ENCODE peak calls at places on chromosomes 13 and 19, in seven cellular contexts. K is ovary; I is RWPE1; N is stimulated activated CD4-positive, alpha-beta T cell treated with anti-CD3 and anti-CD28 coated beads, Interleukin-1b, Interleukin-23, amount 100 ng/mL, for 1 hour; M is tibial nerve; R is T-helper 1 cell; J is NCI-H1417. U is an unnamed sample.

GRCh38 chr13:71017607-71018006 is 849.4 kb downstream of the DACH1 start:
- DNase-seq in K (no peak), I (no peak), N (no peak), M (no peak), R (no peak), J (no peak), U (no peak)

GRCh38 chr19:1307320-1307719 is 21.6 kb downstream of the EFNA2 start:
- DNase-seq in K (no peak), I (no peak), N (no peak), M (no peak), R (no peak), J (no peak), U (no peak)

GRCh38 chr19:33394723-33395560 is 21.4 kb downstream of the CEBPG start:
- DNase-seq in K (no peak), I (no peak), N (no peak), M (no peak), R (no peak), J (no peak), U (no peak)

GRCh38 chr19:40219721-40220276 is 1.6 kb upstream of the TTC9B start:
- DNase-seq in K (no peak), I (peak; percentile 82), N (no peak), M (no peak), R (no peak), J (no peak), U (no peak)

GRCh38 chr13:51950722-51951121 is 60.5 kb downstream of the ATP7B start:
- DNase-seq in K (no peak), I (no peak), N (no peak), M (no peak), R (no peak), J (no peak), U (no peak)

GRCh38 chr19:47729799-47730520 is 15.4 kb upstream of the NOP53 start:
- DNase-seq in K (peak; percentile 66), I (peak; percentile 75), N (no peak), M (peak; percentile 63), R (no peak), J (peak; percentile 40), U (peak; percentile 94)

GRCh38 chr19:23887642-23888041 is 27.0 kb upstream of the ZNF726 start:
- DNase-seq in K (no peak), I (no peak), N (no peak), M (no peak), R (no peak), J (no peak), U (no peak)

GRCh38 chr13:37492061-37492460 is 106.5 kb downstream of the POSTN start:
- DNase-seq in K (no peak), I (no peak), N (no peak), M (no peak), R (no peak), J (no peak), U (no peak)

GRCh38 chr13:35860661-35861060 is 270.5 kb downstream of the DCLK1 start:
- DNase-seq in K (no peak), I (no peak), N (no peak), M (no peak), R (no peak), J (no peak), U (no peak)

GRCh38 chr19:8094336-8094735 is 41.8 kb downstream of the CCL25 start:
- DNase-seq in K (no peak), I (no peak), N (no peak), M (no peak), R (no peak), J (no peak), U (no peak)

GRCh38 chr13:45024847-45025246 is 35.5 kb downstream of the GPALPP1 start:
- DNase-seq in K (no peak), I (no peak), N (no peak), M (no peak), R (no peak), J (no peak), U (no peak)

GRCh38 chr13:29969286-29969685 is 118.9 kb upstream of the UBL3 start:
- DNase-seq in K (no peak), I (no peak), N (no peak), M (no peak), R (no peak), J (no peak), U (no peak)

GRCh38 chr13:28338742-28339141 is 156.2 kb downstream of the FLT1 start:
- DNase-seq in K (no peak), I (no peak), N (no peak), M (no peak), R (no peak), J (no peak), U (no peak)

GRCh38 chr13:59452189-59452588 is 711.5 kb downstream of the DIAPH3 start:
- DNase-seq in K (no peak), I (no peak), N (no peak), M (no peak), R (no peak), J (peak; percentile 83), U (peak; percentile 17)

GRCh38 chr13:114129649-114130062 is 2.8 kb downstream of the RASA3 start:
- DNase-seq in K (no peak), I (no peak), N (no peak), M (no peak), R (no peak), J (no peak), U (no peak)

GRCh38 chr13:112903071-112903577 is 65.9 kb upstream of the MCF2L start:
- DNase-seq in K (no peak), I (no peak), N (no peak), M (no peak), R (no peak), J (no peak), U (no peak)

GRCh38 chr13:110361365-110361911 is 54.4 kb downstream of the COL4A2 start:
- DNase-seq in K (no peak), I (no peak), N (no peak), M (peak; percentile 26), R (no peak), J (no peak), U (peak; percentile 90)

GRCh38 chr19:10289836-10290438 is at the start of gene ICAM5:
- DNase-seq in K (no peak), I (peak; percentile 74), N (no peak), M (no peak), R (no peak), J (peak; percentile 92), U (peak; percentile 85)

GRCh38 chr19:38793186-38793585 is 4.2 kb downstream of the LGALS7B start:
- DNase-seq in K (no peak), I (peak; percentile 86), N (no peak), M (no peak), R (no peak), J (no peak), U (no peak)

GRCh38 chr13:24911135-24911524 is 147.2 kb downstream of the RNF17 start:
- DNase-seq in K (no peak), I (peak; percentile 17), N (no peak), M (no peak), R (no peak), J (no peak), U (no peak)

GRCh38 chr19:23787106-23787505 is 28.4 kb upstream of the ZNF681 start:
- DNase-seq in K (no peak), I (no peak), N (no peak), M (no peak), R (no peak), J (no peak), U (no peak)

GRCh38 chr13:28584873-28585317 is 74.0 kb upstream of the POMP start:
- DNase-seq in K (no peak), I (no peak), N (no peak), M (no peak), R (no peak), J (no peak), U (no peak)

GRCh38 chr19:8518536-8518935 is 4.6 kb upstream of the ZNF414 start:
- DNase-seq in K (no peak), I (no peak), N (no peak), M (no peak), R (no peak), J (no peak), U (no peak)

GRCh38 chr19:22545751-22546150 is 88.4 kb upstream of the ZNF492 start:
- DNase-seq in K (peak; percentile 59), I (no peak), N (no peak), M (no peak), R (no peak), J (peak; percentile 33), U (no peak)

GRCh38 chr19:46579286-46579944 is 21.7 kb upstream of the CALM3 start:
- DNase-seq in K (no peak), I (peak; percentile 5), N (no peak), M (no peak), R (no peak), J (no peak), U (no peak)

GRCh38 chr19:30227071-30227621 is 145.0 kb upstream of the ZNF536 start:
- DNase-seq in K (no peak), I (no peak), N (no peak), M (no peak), R (no peak), J (no peak), U (no peak)

GRCh38 chr13:66343224-66343828 is 886.8 kb downstream of the PCDH9 start:
- DNase-seq in K (no peak), I (no peak), N (no peak), M (no peak), R (no peak), J (no peak), U (no peak)

GRCh38 chr13:28704919-28705318 is 13.9 kb downstream of the SLC46A3 start:
- DNase-seq in K (no peak), I (no peak), N (no peak), M (no peak), R (no peak), J (no peak), U (no peak)

GRCh38 chr19:40433391-40434216 is 7.8 kb upstream of the SERTAD1 start:
- DNase-seq in K (peak; percentile 92), I (peak; percentile 80), N (no peak), M (peak; percentile 78), R (peak; percentile 36), J (peak; percentile 77), U (peak; percentile 97)

GRCh38 chr13:97753942-97754670 is 199.4 kb upstream of the IPO5 start:
- DNase-seq in K (no peak), I (no peak), N (no peak), M (no peak), R (no peak), J (no peak), U (no peak)